ENCODE peak calls at places on chromosome 3, in ten cellular contexts. W is cardiac muscle cell; B is small intestine; G is SK-N-SH; F is left ventricle myocardium inferior; O is thoracic aorta; I is uterus; U is brain microvascular endothelial cell; S is HepG2; Z is CD8-positive, alpha-beta T cell. R is an unnamed sample.

GRCh38 chr3:59006791-59007517 is 42.9 kb downstream of the CFAP20DC start:
- DNase-seq in U (peak; percentile 66), W (no peak), S (no peak), I (no peak), G (no peak), O (no peak), Z (no peak), B (no peak), F (peak; percentile 37), R (no peak)

GRCh38 chr3:151011427-151011826 is 38.9 kb upstream of the CLRN1 start:
- DNase-seq in Z (no peak), I (no peak), W (peak; percentile 42), G (no peak), B (peak; percentile 14), S (no peak), U (no peak), F (no peak), O (no peak), R (no peak)

GRCh38 chr3:25540187-25540765 is 112.2 kb downstream of the RARB start:
- DNase-seq in B (no peak), I (no peak), W (no peak), F (no peak), G (peak; percentile 18), Z (no peak), U (no peak), S (no peak), O (no peak), R (no peak)

GRCh38 chr3:117234321-117234720 is 524.7 kb downstream of the TUSC7 start:
- DNase-seq in I (no peak), U (no peak), W (no peak), Z (no peak), S (no peak), O (no peak), B (no peak), G (no peak), F (no peak), R (no peak)

GRCh38 chr3:157754415-157754814 is 251.2 kb upstream of the VEPH1 start:
- DNase-seq in B (no peak), U (no peak), I (no peak), F (no peak), G (peak; percentile 33), W (no peak), Z (no peak), S (no peak), O (no peak), R (no peak)

GRCh38 chr3:4979401-4980228 is at the start of gene BHLHE40:
- DNase-seq in F (peak; percentile 46), U (no peak), S (no peak), G (peak; percentile 70), W (no peak), O (no peak), Z (peak; percentile 80), I (no peak), B (peak; percentile 26), R (peak; percentile 51)

GRCh38 chr3:44729384-44729910 is at the start of gene ZNF501:
- DNase-seq in W (peak; percentile 93), O (peak; percentile 84), F (peak; percentile 96), G (peak; percentile 91), S (peak; percentile 90), B (peak; percentile 95), I (peak; percentile 92), Z (peak; percentile 91), U (peak; percentile 89), R (peak; percentile 93)

GRCh38 chr3:17320266-17320665 is 422.2 kb downstream of the TBC1D5 start:
- DNase-seq in W (no peak), B (no peak), I (no peak), Z (no peak), F (no peak), S (no peak), G (no peak), O (no peak), U (no peak), R (no peak)

GRCh38 chr3:120858501-120858900 is 49.5 kb upstream of the STXBP5L start:
- DNase-seq in I (no peak), W (no peak), S (no peak), Z (no peak), G (no peak), U (no peak), B (no peak), O (no peak), F (no peak), R (no peak)

GRCh38 chr3:58179235-58180098 is 31.3 kb downstream of the DNASE1L3 start:
- DNase-seq in Z (no peak), U (no peak), B (no peak), G (no peak), I (no peak), W (no peak), F (no peak), S (no peak), O (no peak), R (no peak)

GRCh38 chr3:127551971-127552370 is 38.6 kb downstream of the TPRA1 start:
- DNase-seq in W (no peak), G (peak; percentile 82), Z (no peak), O (no peak), U (no peak), F (no peak), B (no peak), I (no peak), S (no peak), R (peak; percentile 6)

GRCh38 chr3:173933113-173933512 is 535.6 kb downstream of the NLGN1 start:
- DNase-seq in O (no peak), I (no peak), W (no peak), B (no peak), G (no peak), F (no peak), U (no peak), S (no peak), Z (no peak), R (no peak)

GRCh38 chr3:101521251-101521701 is 8.3 kb upstream of the SENP7 start:
- DNase-seq in I (no peak), G (no peak), F (no peak), B (peak; percentile 18), S (no peak), Z (no peak), O (no peak), W (no peak), U (no peak), R (no peak)

GRCh38 chr3:45779746-45780735 is 16.3 kb downstream of the SLC6A20 start:
- DNase-seq in I (no peak), S (no peak), B (no peak), G (no peak), O (no peak), F (no peak), W (no peak), Z (no peak), U (no peak), R (no peak)

GRCh38 chr3:16362781-16363180 is 97.8 kb downstream of the OXNAD1 start:
- DNase-seq in W (no peak), I (no peak), Z (no peak), S (no peak), O (no peak), F (no peak), B (no peak), G (no peak), U (no peak), R (no peak)

GRCh38 chr3:13575459-13576061 is 26.6 kb downstream of the FBLN2 start:
- DNase-seq in O (no peak), U (no peak), I (no peak), G (peak; percentile 92), Z (no peak), W (peak; percentile 28), S (no peak), B (no peak), F (peak; percentile 46), R (no peak)

GRCh38 chr3:105629725-105630124 is 239.1 kb downstream of the CBLB start:
- DNase-seq in G (no peak), B (no peak), F (no peak), O (no peak), W (no peak), S (no peak), I (no peak), Z (no peak), U (no peak), R (no peak)

GRCh38 chr3:197833930-197834715 is 43.1 kb downstream of the LRCH3 start:
- DNase-seq in O (no peak), F (no peak), W (no peak), I (no peak), Z (no peak), S (no peak), B (no peak), U (no peak), G (no peak), R (no peak)
- H3K4me3 ChIP-seq in O (no peak overlapping the region), F (no peak overlapping the region), W (no peak overlapping the region), I (no peak overlapping the region), Z (no peak overlapping the region), S (no peak overlapping the region), B (no peak overlapping the region), U (no peak overlapping the region), G (no peak overlapping the region), R (no peak overlapping the region)

GRCh38 chr3:10980216-10980799 is 12.2 kb upstream of the SLC6A1 start:
- DNase-seq in O (no peak), F (no peak), I (no peak), B (no peak), W (peak; percentile 68), S (no peak), Z (no peak), G (no peak), U (no peak), R (no peak)
- H3K27ac ChIP-seq in O (no peak overlapping the region), F (no peak overlapping the region), I (no peak overlapping the region), B (no peak overlapping the region), W (no peak overlapping the region), S (no peak overlapping the region), Z (no peak overlapping the region), G (no peak overlapping the region), U (no peak overlapping the region), R (no peak overlapping the region)

GRCh38 chr3:124615896-124616543 is 114.2 kb upstream of the UMPS start:
- DNase-seq in F (peak; percentile 64), S (no peak), G (no peak), B (no peak), I (no peak), O (no peak), Z (no peak), W (peak; percentile 40), U (no peak), R (no peak)
- H3K4me3 ChIP-seq in F (no peak overlapping the region), S (no peak overlapping the region), G (no peak overlapping the region), B (no peak overlapping the region), I (no peak overlapping the region), O (no peak overlapping the region), Z (no peak overlapping the region), W (no peak overlapping the region), U (no peak overlapping the region), R (no peak overlapping the region)

GRCh38 chr3:154242766-154243165 is 81.5 kb downstream of the DHX36 start:
- DNase-seq in I (no peak), W (no peak), O (no peak), U (no peak), S (no peak), G (no peak), F (no peak), Z (no peak), B (no peak), R (no peak)

GRCh38 chr3:154241496-154241895 is 82.8 kb downstream of the DHX36 start:
- DNase-seq in U (no peak), O (no peak), B (no peak), Z (no peak), W (no peak), F (no peak), S (no peak), G (no peak), I (no peak), R (no peak)

GRCh38 chr3:154240235-154240634 is 84.1 kb downstream of the DHX36 start:
- DNase-seq in B (no peak), O (no peak), W (no peak), G (no peak), Z (no peak), S (no peak), F (no peak), I (no peak), U (no peak), R (no peak)

GRCh38 chr3:154244644-154245043 is 79.6 kb downstream of the DHX36 start:
- DNase-seq in F (no peak), W (no peak), B (no peak), I (no peak), O (no peak), U (peak; percentile 48), Z (no peak), S (no peak), G (no peak), R (no peak)

GRCh38 chr3:154243353-154243752 is 80.9 kb downstream of the DHX36 start:
- DNase-seq in O (no peak), Z (no peak), G (no peak), F (no peak), W (no peak), B (no peak), I (no peak), S (no peak), U (peak; percentile 35), R (no peak)
- H3K27ac ChIP-seq in O (peak overlapping the region; percentile 88), Z (no peak overlapping the region), G (no peak overlapping the region), F (peak overlapping the region; percentile 66), W (no peak overlapping the region), B (no peak overlapping the region), I (no peak overlapping the region), S (no peak overlapping the region), U (peak overlapping the region; percentile 29), R (peak overlapping the region; percentile 66)